ENCODE peak calls at places on chromosomes 3 and 15, in six cellular contexts. R is H9, I is right atrium auricular region, U is stomach, Z is tibial artery, E is GM23248. K is an unnamed sample.

GRCh38 chr15:100186960-100187359 is 154.8 kb downstream of the ADAMTS17 start:
- DNase-seq in U (no peak), I (no peak), R (no peak), E (no peak), Z (no peak), K (no peak)

GRCh38 chr15:27458370-27459084 is 487.5 kb downstream of the GABRG3 start:
- DNase-seq in U (no peak), R (no peak), Z (no peak), E (no peak), I (no peak), K (no peak)

GRCh38 chr3:33001889-33002288 is 50.4 kb downstream of the CCR4 start:
- DNase-seq in E (no peak), R (no peak), U (no peak), Z (no peak), I (no peak), K (no peak)

GRCh38 chr3:52317178-52317577 is 1.1 kb downstream of the DNAH1 start:
- DNase-seq in E (peak; percentile 23), U (no peak), Z (no peak), I (no peak), R (no peak), K (peak; percentile 58)

GRCh38 chr15:39685999-39686613 is 96.5 kb downstream of the FSIP1 start:
- DNase-seq in U (no peak), Z (no peak), E (peak; percentile 72), I (no peak), R (no peak), K (no peak)

GRCh38 chr3:79497447-79498111 is 270.2 kb downstream of the ROBO1 start:
- DNase-seq in I (no peak), Z (no peak), E (peak; percentile 50), R (no peak), U (no peak), K (no peak)

GRCh38 chr3:182690163-182690562 is 103.1 kb upstream of the ATP11B start:
- DNase-seq in Z (no peak), R (no peak), I (no peak), E (peak; percentile 6), U (no peak), K (no peak)

GRCh38 chr15:67006089-67007065 is 59.0 kb upstream of the SMAD3 start:
- DNase-seq in R (no peak), Z (no peak), E (no peak), I (no peak), U (no peak), K (no peak)

GRCh38 chr3:126721246-126721645 is 17.2 kb downstream of the CHCHD6 start:
- DNase-seq in I (no peak), E (no peak), Z (no peak), U (no peak), R (no peak), K (no peak)

GRCh38 chr15:79349526-79349925 is 38.6 kb downstream of the TMED3 start:
- DNase-seq in I (no peak), Z (no peak), U (no peak), E (no peak), R (no peak), K (no peak)

GRCh38 chr15:36858423-36858822 is 241.9 kb downstream of the MEIS2 start:
- DNase-seq in I (no peak), U (no peak), E (no peak), Z (no peak), R (no peak), K (no peak)

GRCh38 chr3:45781841-45782240 is 14.5 kb downstream of the SLC6A20 start:
- DNase-seq in E (no peak), I (peak; percentile 21), U (peak; percentile 9), R (no peak), Z (no peak), K (no peak)

GRCh38 chr3:101133638-101134037 is 140.4 kb upstream of the ABI3BP start:
- DNase-seq in I (no peak), U (no peak), Z (no peak), E (no peak), R (no peak), K (no peak)

GRCh38 chr3:134373942-134374790 is at the start of gene AMOTL2:
- DNase-seq in Z (peak; percentile 93), R (peak; percentile 96), E (peak; percentile 97), U (peak; percentile 89), I (peak; percentile 93), K (peak; percentile 87)

GRCh38 chr3:33773627-33774026 is 24.8 kb upstream of the PDCD6IP start:
- DNase-seq in E (peak; percentile 41), Z (no peak), I (no peak), U (no peak), R (no peak), K (no peak)

GRCh38 chr3:50288387-50289007 is 3.7 kb downstream of the IFRD2 start:
- DNase-seq in R (no peak), I (no peak), U (no peak), Z (no peak), E (no peak), K (peak; percentile 48)

GRCh38 chr15:57560976-57561711 is 30.6 kb upstream of the MYZAP start:
- DNase-seq in Z (peak; percentile 78), I (peak; percentile 82), U (peak; percentile 87), E (peak; percentile 82), R (peak; percentile 69), K (peak; percentile 59)

GRCh38 chr3:33372218-33373081 is 67.8 kb downstream of the UBP1 start:
- DNase-seq in R (no peak), Z (no peak), U (peak; percentile 45), E (peak; percentile 74), I (no peak), K (no peak)

GRCh38 chr3:23633261-23633960 is 172.3 kb upstream of the UBE2E1 start:
- DNase-seq in Z (no peak), R (no peak), E (no peak), U (no peak), I (no peak), K (no peak)

GRCh38 chr3:139455855-139456254 is 20.5 kb downstream of the RBP2 start:
- DNase-seq in E (peak; percentile 16), U (no peak), Z (no peak), R (no peak), I (no peak), K (no peak)

GRCh38 chr15:50163719-50164410 is 18.1 kb upstream of the SLC27A2 start:
- DNase-seq in I (no peak), Z (no peak), R (no peak), U (no peak), E (peak; percentile 12), K (no peak)

GRCh38 chr3:38482951-38483350 is 13.2 kb upstream of the EXOG start:
- DNase-seq in E (no peak), U (no peak), Z (no peak), R (no peak), I (no peak), K (no peak)

GRCh38 chr3:146469206-146470017 is at the start of gene PLSCR2:
- DNase-seq in I (peak; percentile 66), R (peak; percentile 83), U (peak; percentile 84), E (peak; percentile 30), Z (peak; percentile 79), K (peak; percentile 87)

GRCh38 chr3:138389841-138390581 is 41.6 kb downstream of the MRAS start:
- DNase-seq in E (peak; percentile 96), U (no peak), R (no peak), I (no peak), Z (peak; percentile 47), K (no peak)

DNA sequence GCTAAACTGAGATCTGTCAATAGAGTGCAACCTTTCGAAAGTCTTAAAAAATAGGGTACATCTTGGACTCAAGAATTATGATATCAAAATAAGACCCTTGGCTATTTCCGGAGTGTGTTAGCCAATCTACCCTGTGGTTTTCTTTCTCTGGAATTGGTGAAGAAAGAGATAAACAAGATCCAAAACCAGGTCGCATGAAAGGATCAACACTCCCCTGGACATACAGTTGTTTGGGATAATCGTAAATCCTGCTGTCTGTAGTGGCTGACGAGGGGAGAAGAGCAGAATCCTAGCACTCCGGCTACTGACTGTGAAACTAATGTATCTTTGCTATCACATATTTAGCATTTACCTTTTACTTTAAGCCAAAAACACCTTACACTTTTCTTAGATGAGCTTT is 30.9 kb downstream of the FNDC3B start:
- DNase-seq in E (no peak), U (no peak), Z (no peak), R (no peak), I (no peak), K (no peak)
- H3K4me1 ChIP-seq in E (peaks cover 71% of the 10 kb centered on the region), U (peaks cover 90% of the 10 kb centered on the region), Z (no peaks in the 10 kb centered on the region), R (peaks cover 12% of the 10 kb centered on the region), I (peaks cover 94% of the 10 kb centered on the region), K (peaks cover 78% of the 10 kb centered on the region)

GRCh38 chr3:42035816-42036482 is 55.2 kb upstream of the TRAK1 start:
- DNase-seq in R (no peak), I (peak; percentile 58), E (no peak), U (no peak), Z (no peak), K (no peak)

GRCh38 chr3:42033741-42034140 is 57.4 kb upstream of the TRAK1 start:
- DNase-seq in R (no peak), Z (peak; percentile 31), E (peak; percentile 82), I (peak; percentile 32), U (no peak), K (no peak)

GRCh38 chr3:42035007-42035406 is 56.1 kb upstream of the TRAK1 start:
- DNase-seq in E (no peak), Z (no peak), R (no peak), U (no peak), I (no peak), K (no peak)

GRCh38 chr3:42031808-42032475 is 59.2 kb upstream of the TRAK1 start:
- DNase-seq in R (no peak), U (no peak), Z (peak; percentile 71), I (peak; percentile 58), E (peak; percentile 62), K (no peak)

GRCh38 chr3:42032693-42033349 is 58.3 kb upstream of the TRAK1 start:
- DNase-seq in Z (peak; percentile 92), U (peak; percentile 45), R (no peak), I (peak; percentile 91), E (peak; percentile 97), K (no peak)
- H3K4me1 ChIP-seq in Z (no peaks in the 10 kb centered on the region), U (peaks cover 75% of the 10 kb centered on the region), R (peaks cover 8% of the 10 kb centered on the region), I (peaks cover 78% of the 10 kb centered on the region), E (peaks cover 60% of the 10 kb centered on the region), K (peaks cover 19% of the 10 kb centered on the region)

DNA sequence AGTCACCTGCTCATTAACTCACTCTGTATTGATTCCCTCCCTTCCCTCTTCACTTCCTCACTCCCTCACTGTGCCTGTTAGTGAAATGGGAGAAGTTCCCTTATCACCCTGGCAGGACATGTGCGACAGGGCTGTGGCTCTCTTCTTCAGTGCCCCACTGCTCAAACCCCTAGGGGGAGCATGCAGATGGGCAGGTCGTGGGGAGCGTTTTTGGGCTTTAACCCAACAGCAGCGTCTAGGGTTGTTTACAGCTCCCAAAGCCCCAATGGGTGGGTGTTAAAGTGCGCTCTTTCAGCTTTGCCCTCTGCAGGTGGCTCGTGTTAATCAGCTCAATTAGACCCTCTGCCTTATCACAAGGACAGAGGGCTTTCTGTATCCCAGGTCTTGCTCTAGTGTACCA is 447.8 kb upstream of the PROK2 start:
- DNase-seq in R (peak; percentile 43), I (no peak), Z (no peak), U (no peak), E (no peak), K (no peak)
- H3K4me1 ChIP-seq in R (no peaks in the 10 kb centered on the region), I (peaks cover 19% of the 10 kb centered on the region), Z (no peaks in the 10 kb centered on the region), U (peaks cover 36% of the 10 kb centered on the region), E (peaks cover 29% of the 10 kb centered on the region), K (no peaks in the 10 kb centered on the region)

DNA sequence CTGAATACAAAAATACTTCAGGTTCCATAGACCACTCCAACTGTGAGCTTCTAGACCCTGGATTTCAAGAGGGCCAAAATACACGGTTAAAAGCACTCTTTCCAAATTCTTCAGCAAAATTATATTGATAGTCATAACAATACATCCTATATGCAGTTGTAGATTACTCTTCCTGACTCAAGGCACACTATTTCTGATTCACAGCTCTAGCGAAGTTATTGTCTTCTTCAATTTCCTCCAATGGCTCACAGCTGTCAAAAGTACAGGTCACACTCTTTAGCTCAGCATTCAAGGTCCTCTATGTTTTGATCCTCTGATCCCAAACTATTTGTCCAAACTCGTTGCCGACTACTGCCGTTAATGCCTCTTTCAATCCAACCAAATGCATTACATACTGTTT is 13.5 kb upstream of the CCDC80 start:
- DNase-seq in U (no peak), E (peak; percentile 55), Z (no peak), I (no peak), R (no peak), K (no peak)
- H3K4me1 ChIP-seq in U (no peaks in the 10 kb centered on the region), E (peaks cover 74% of the 10 kb centered on the region), Z (no peaks in the 10 kb centered on the region), I (peaks cover 5% of the 10 kb centered on the region), R (no peaks in the 10 kb centered on the region), K (no peaks in the 10 kb centered on the region)

K was measured in mucosa of descending colon.